ENCODE peak calls at places on chromosome 12, in nine cellular contexts. Q is posterior cingulate gyrus, P is GM20000, Y is T-helper 9 cell, K is neural progenitor cell, I is omental fat pad, W is astrocyte, V is MCF 10A, M is Ammon's horn. D is an unnamed sample.
A peak's percentile ranks its signal among the peaks of the same experiment; 100 is the strongest.

GRCh38 chr12:41368006-41368405 is 179.9 kb downstream of the PDZRN4 start:
- DNase-seq in Q (no peak), P (no peak), Y (no peak), K (peak; percentile 1), I (no peak), W (no peak), V (peak; percentile 24), M (no peak), D (peak; percentile 0)

GRCh38 chr12:113298472-113298817 is 36.5 kb downstream of the SLC8B1 start:
- DNase-seq in Q (no peak), P (no peak), Y (no peak), K (no peak), I (no peak), W (no peak), V (no peak), M (no peak), D (no peak)

GRCh38 chr12:2084553-2085296 is 31.9 kb downstream of the CACNA1C start:
- DNase-seq in Q (no peak), P (no peak), Y (no peak), K (no peak), I (no peak), W (peak; percentile 77), V (peak; percentile 26), M (no peak), D (no peak)

GRCh38 chr12:124497658-124498057 is 69.8 kb downstream of the NCOR2 start:
- DNase-seq in Q (peak; percentile 93), P (peak; percentile 76), Y (no peak), K (no peak), I (no peak), W (peak; percentile 87), V (no peak), M (peak; percentile 91), D (no peak)

GRCh38 chr12:122421263-122421814 is 1.1 kb downstream of the CLIP1 start:
- DNase-seq in Q (peak; percentile 88), P (peak; percentile 43), Y (no peak), K (no peak), I (no peak), W (peak; percentile 52), V (peak; percentile 78), M (peak; percentile 52), D (no peak)

GRCh38 chr12:100199347-100200136 is 1.1 kb upstream of the ACTR6 start:
- DNase-seq in Q (no peak), P (peak; percentile 88), Y (peak; percentile 73), K (peak; percentile 91), I (peak; percentile 31), W (peak; percentile 10), V (peak; percentile 69), M (peak; percentile 46), D (peak; percentile 93)

GRCh38 chr12:110199360-110200123 is 75.4 kb downstream of the IFT81 start:
- DNase-seq in Q (no peak), P (peak; percentile 13), Y (no peak), K (no peak), I (no peak), W (peak; percentile 84), V (peak; percentile 13), M (no peak), D (peak; percentile 42)

GRCh38 chr12:124506145-124506831 is 61.1 kb downstream of the NCOR2 start:
- DNase-seq in Q (no peak), P (no peak), Y (no peak), K (peak; percentile 28), I (peak; percentile 48), W (peak; percentile 70), V (no peak), M (peak; percentile 58), D (no peak)

GRCh38 chr12:66072135-66072534 is 58.4 kb downstream of the LLPH start:
- DNase-seq in Q (no peak), P (peak; percentile 22), Y (no peak), K (no peak), I (no peak), W (no peak), V (no peak), M (no peak), D (no peak)

GRCh38 chr12:128818065-128819022 is 5.4 kb downstream of the SLC15A4 start:
- DNase-seq in Q (no peak), P (peak; percentile 60), Y (no peak), K (no peak), I (no peak), W (peak; percentile 79), V (no peak), M (no peak), D (no peak)

GRCh38 chr12:95463019-95463418 is 10.9 kb upstream of the METAP2 start:
- DNase-seq in Q (no peak), P (no peak), Y (no peak), K (no peak), I (no peak), W (no peak), V (no peak), M (no peak), D (no peak)

GRCh38 chr12:76536546-76536945 is 23.0 kb downstream of the OSBPL8 start:
- DNase-seq in Q (no peak), P (no peak), Y (no peak), K (no peak), I (no peak), W (no peak), V (no peak), M (no peak), D (no peak)

GRCh38 chr12:80622271-80622670 is 85.2 kb upstream of the MYF6 start:
- DNase-seq in Q (no peak), P (no peak), Y (no peak), K (peak; percentile 14), I (no peak), W (no peak), V (peak; percentile 21), M (no peak), D (no peak)

GRCh38 chr12:44812062-44812461 is 64.1 kb downstream of the NELL2 start:
- DNase-seq in Q (no peak), P (peak; percentile 10), Y (peak; percentile 18), K (no peak), I (no peak), W (no peak), V (peak; percentile 21), M (no peak), D (no peak)

GRCh38 chr12:100114574-100114973 is 28.1 kb downstream of the BLTP3B start:
- DNase-seq in Q (no peak), P (no peak), Y (no peak), K (no peak), I (no peak), W (peak; percentile 16), V (no peak), M (no peak), D (no peak)

GRCh38 chr12:57149309-57149900 is 2.0 kb upstream of the LRP1-AS start:
- DNase-seq in Q (no peak), P (no peak), Y (no peak), K (no peak), I (no peak), W (no peak), V (peak; percentile 85), M (no peak), D (no peak)

GRCh38 chr12:20011200-20011599 is 357.1 kb upstream of the PDE3A start:
- DNase-seq in Q (no peak), P (no peak), Y (no peak), K (no peak), I (no peak), W (no peak), V (no peak), M (no peak), D (no peak)

GRCh38 chr12:113959096-113959495 is 7.0 kb downstream of the RBM19 start:
- DNase-seq in Q (no peak), P (no peak), Y (no peak), K (no peak), I (no peak), W (no peak), V (no peak), M (no peak), D (no peak)

GRCh38 chr12:122866379-122866778 is 29.5 kb downstream of the VPS37B start:
- DNase-seq in Q (peak; percentile 84), P (no peak), Y (no peak), K (no peak), I (no peak), W (no peak), V (no peak), M (no peak), D (peak; percentile 54)

GRCh38 chr12:54141534-54142475 is 47.0 kb downstream of the SMUG1 start:
- DNase-seq in Q (peak; percentile 15), P (no peak), Y (no peak), K (no peak), I (no peak), W (peak; percentile 4), V (no peak), M (no peak), D (no peak)

GRCh38 chr12:117363953-117364486 is 2.6 kb upstream of the NOS1 start:
- DNase-seq in Q (no peak), P (no peak), Y (no peak), K (peak; percentile 55), I (no peak), W (no peak), V (peak; percentile 58), M (no peak), D (peak; percentile 74)

GRCh38 chr12:109736552-109737108 is 23.0 kb downstream of the FAM222A start:
- DNase-seq in Q (peak; percentile 67), P (no peak), Y (no peak), K (peak; percentile 96), I (no peak), W (peak; percentile 29), V (no peak), M (peak; percentile 43), D (peak; percentile 92)

GRCh38 chr12:49706351-49707126 is 666 bp downstream of the FMNL3 start:
- DNase-seq in Q (peak; percentile 87), P (peak; percentile 34), Y (peak; percentile 11), K (peak; percentile 74), I (no peak), W (peak; percentile 20), V (no peak), M (peak; percentile 46), D (peak; percentile 83)

GRCh38 chr12:131164096-131164872 is 210.6 kb downstream of the ADGRD1 start:
- DNase-seq in Q (no peak), P (no peak), Y (no peak), K (no peak), I (no peak), W (no peak), V (no peak), M (no peak), D (peak; percentile 46)

GRCh38 chr12:131895640-131896079 is 1.2 kb downstream of the ULK1 start:
- DNase-seq in Q (no peak), P (no peak), Y (no peak), K (peak; percentile 11), I (no peak), W (no peak), V (no peak), M (no peak), D (no peak)

GRCh38 chr12:65123435-65124063 is 2.4 kb upstream of the WIF1 start:
- DNase-seq in Q (no peak), P (peak; percentile 33), Y (no peak), K (peak; percentile 69), I (no peak), W (no peak), V (peak; percentile 57), M (peak; percentile 44), D (peak; percentile 5)

GRCh38 chr12:27474344-27474743 is 27.8 kb downstream of the SMCO2 start:
- DNase-seq in Q (no peak), P (no peak), Y (no peak), K (no peak), I (no peak), W (peak; percentile 88), V (peak; percentile 21), M (no peak), D (no peak)

GRCh38 chr12:72256725-72257124 is 15.4 kb upstream of the TRHDE start:
- DNase-seq in Q (no peak), P (no peak), Y (no peak), K (no peak), I (no peak), W (no peak), V (no peak), M (no peak), D (no peak)

GRCh38 chr12:42296503-42297109 is 29.3 kb downstream of the ZCRB1 start:
- DNase-seq in Q (no peak), P (no peak), Y (no peak), K (peak; percentile 17), I (no peak), W (no peak), V (peak; percentile 28), M (no peak), D (peak; percentile 40)

GRCh38 chr12:59861635-59862034 is 265.8 kb downstream of the SLC16A7 start:
- DNase-seq in Q (no peak), P (no peak), Y (no peak), K (no peak), I (no peak), W (no peak), V (peak; percentile 2), M (no peak), D (no peak)

GRCh38 chr12:7450667-7451066 is 6.7 kb upstream of the CD163L1 start:
- DNase-seq in Q (no peak), P (no peak), Y (no peak), K (no peak), I (no peak), W (no peak), V (peak; percentile 41), M (no peak), D (no peak)